ENCODE peak calls at places on chromosomes 4 and X, in seven cellular contexts. U is neural progenitor cell, K is HCT116, W is ascending aorta, R is ovary, H is kidney, J is transverse colon. F is an unnamed sample. For H3K36me3, the result is how much of the 10 kb centered on the place peaks cover.

GRCh38 chr4:112130903-112131302 is 14.4 kb upstream of the FAM241A start:
- DNase-seq in W (no peak), R (no peak), K (no peak), H (no peak), J (no peak), U (no peak), F (no peak)

GRCh38 chrX:2710041-2710471 is 19.0 kb downstream of the CD99 start:
- DNase-seq in U (no peak), R (no peak), W (no peak), J (peak), K (peak), H (no peak), F (no peak)

GRCh38 chrX:44317196-44317595 is 26.3 kb downstream of the EFHC2 start:
- DNase-seq in H (no peak), K (no peak), R (no peak), U (no peak), W (no peak), J (no peak), F (no peak)

GRCh38 chr4:140851032-140851636 is 94.9 kb upstream of the TBC1D9 start:
- DNase-seq in R (no peak), H (no peak), K (peak), W (peak), U (peak), J (peak), F (peak)

GRCh38 chr4:186624951-186625350 is 69.6 kb upstream of the MTNR1A start:
- DNase-seq in J (no peak), K (no peak), U (peak), W (no peak), H (no peak), R (no peak), F (no peak)

GRCh38 chr4:156638332-156638731 is 333.3 kb downstream of the PDGFC start:
- DNase-seq in J (no peak), W (no peak), R (no peak), U (no peak), K (no peak), H (no peak), F (no peak)

GRCh38 chr4:115110191-115111166 is 2.9 kb downstream of the NDST4 start:
- DNase-seq in K (no peak), J (no peak), U (no peak), H (no peak), W (no peak), R (no peak), F (no peak)

GRCh38 chr4:83599183-83599582 is 63.3 kb downstream of the GPAT3 start:
- DNase-seq in U (no peak), R (no peak), J (no peak), K (peak), W (no peak), H (no peak), F (no peak)

GRCh38 chrX:53441531-53442321 is 7.6 kb upstream of the HSD17B10 start:
- DNase-seq in K (peak), R (peak), U (peak), J (peak), W (peak), H (peak), F (no peak)

GRCh38 chr4:82515705-82516104 is 46.1 kb downstream of the TMEM150C start:
- DNase-seq in J (no peak), K (no peak), R (peak), W (no peak), H (no peak), U (no peak), F (no peak)

GRCh38 chrX:134186362-134187121 is 50.4 kb upstream of the CCDC160 start:
- DNase-seq in J (peak), H (no peak), K (no peak), U (peak), W (no peak), R (no peak), F (no peak)

GRCh38 chr4:156998500-156999174 is 27.0 kb upstream of the PDGFC start:
- DNase-seq in K (no peak), H (no peak), R (no peak), J (no peak), W (no peak), U (no peak), F (no peak)

GRCh38 chrX:16589211-16589610 is 60.7 kb upstream of the S100G start:
- DNase-seq in U (no peak), R (no peak), H (no peak), J (no peak), W (no peak), K (no peak), F (no peak)

GRCh38 chr4:152680988-152681731 is 1.4 kb upstream of the TMEM154 start:
- DNase-seq in W (no peak), U (no peak), K (no peak), R (no peak), H (no peak), J (no peak), F (no peak)

GRCh38 chr4:139175647-139176298 is 1.2 kb downstream of the ELF2 start:
- DNase-seq in H (no peak), K (peak), R (no peak), U (peak), W (no peak), J (no peak), F (no peak)

GRCh38 chr4:36709986-36710385 is 428.6 kb downstream of the DTHD1 start:
- DNase-seq in J (no peak), R (no peak), K (no peak), W (no peak), U (no peak), H (no peak), F (no peak)

GRCh38 chrX:132023117-132023895 is at the start of gene STK26:
- DNase-seq in J (peak), K (peak), W (peak), U (peak), R (peak), H (peak), F (peak)

GRCh38 chr4:123579961-123580360 is 183.4 kb downstream of the SPRY1 start:
- DNase-seq in H (no peak), J (no peak), W (no peak), U (no peak), K (no peak), R (no peak), F (no peak)

GRCh38 chr4:150089732-150090131 is 11.5 kb downstream of the DCLK2 start:
- DNase-seq in H (no peak), J (no peak), W (no peak), U (no peak), K (no peak), R (no peak), F (no peak)

GRCh38 chrX:31981546-31982062 is 909.8 kb upstream of the FTHL17 start:
- DNase-seq in U (no peak), R (no peak), W (no peak), J (no peak), K (no peak), H (no peak), F (no peak)

GRCh38 chr4:26346203-26346620 is 25.4 kb downstream of the RBPJ start:
- DNase-seq in J (no peak), H (no peak), K (no peak), U (peak), W (no peak), R (no peak), F (no peak)

GRCh38 chrX:85052636-85053343 is 49.1 kb downstream of the APOOL start:
- DNase-seq in H (no peak), J (no peak), K (peak), U (no peak), W (no peak), R (no peak), F (no peak)

GRCh38 chrX:10011261-10011931 is 44.2 kb downstream of the CLDN34 start:
- DNase-seq in R (no peak), W (no peak), J (no peak), H (no peak), K (no peak), U (peak), F (no peak)

GRCh38 chr4:136124251-136124745 is 1408.0 kb downstream of the PCDH18 start:
- DNase-seq in J (no peak), R (no peak), H (no peak), K (no peak), W (no peak), U (peak), F (peak)

GRCh38 chr4:66376396-66376795 is 706.1 kb upstream of the EPHA5 start:
- DNase-seq in U (no peak), K (no peak), R (no peak), J (no peak), H (no peak), W (no peak), F (no peak)

GRCh38 chr4:145507636-145508035 is 26.0 kb downstream of the SMAD1 start:
- DNase-seq in W (no peak), R (no peak), H (no peak), J (no peak), K (no peak), U (no peak), F (no peak)

GRCh38 chrX:9534686-9535085 is 69.8 kb downstream of the TBL1X start:
- DNase-seq in H (no peak), W (no peak), R (no peak), J (no peak), K (no peak), U (peak), F (no peak)

GRCh38 chr4:140529434-140529833 is 5.5 kb downstream of the ELMOD2 start:
- DNase-seq in U (no peak), R (no peak), J (no peak), W (no peak), H (no peak), K (no peak), F (no peak)

GRCh38 chr4:139247241-139247640 is 32.8 kb downstream of the MGARP start:
- DNase-seq in W (no peak), K (no peak), J (no peak), U (no peak), H (no peak), R (no peak), F (no peak)

GRCh38 chrX:82362990-82363389 is 1145.1 kb upstream of the POU3F4 start:
- DNase-seq in K (no peak), J (no peak), R (no peak), H (no peak), U (no peak), W (no peak), F (no peak)

GRCh38 chr4:184529283-184529682 is 54.9 kb upstream of the IRF2 start:
- DNase-seq in R (no peak), U (no peak), J (no peak), H (no peak), K (no peak), W (no peak), F (no peak)

GRCh38 chr4:125704726-125705125 is 390.0 kb downstream of the FAT4 start:
- DNase-seq in W (no peak), J (no peak), H (no peak), R (no peak), K (no peak), U (no peak), F (no peak)

GRCh38 chr4:41155194-41155830 is 59.0 kb downstream of the APBB2 start:
- DNase-seq in U (no peak), K (no peak), J (no peak), W (no peak), H (no peak), R (no peak), F (no peak)

GRCh38 chrX:39336709-39337294 is 535.5 kb downstream of the MID1IP1 start:
- DNase-seq in W (peak), R (peak), J (peak), U (no peak), K (no peak), H (no peak), F (peak)

GRCh38 chr4:7760228-7760627 is 179.4 kb downstream of the AFAP1 start:
- DNase-seq in J (no peak), H (peak), W (no peak), K (no peak), U (no peak), R (no peak), F (no peak)

GRCh38 chr4:7759221-7759620 is 180.4 kb downstream of the AFAP1 start:
- DNase-seq in H (peak), J (no peak), U (no peak), R (no peak), W (no peak), K (no peak), F (no peak)

GRCh38 chr4:7758444-7758815 is 181.2 kb downstream of the AFAP1 start:
- DNase-seq in W (no peak), K (no peak), R (no peak), J (no peak), H (peak), U (no peak), F (no peak)

GRCh38 chr4:7760706-7761105 is 179.0 kb downstream of the AFAP1 start:
- DNase-seq in K (no peak), J (no peak), R (no peak), W (no peak), H (peak), U (no peak), F (no peak)

GRCh38 chr4:7759635-7760034 is 180.0 kb downstream of the AFAP1 start:
- DNase-seq in W (no peak), K (no peak), U (no peak), R (no peak), H (peak), J (no peak), F (no peak)
- H3K36me3 ChIP-seq in W (under half), K (under half), U (under half), R (under half), H (under half), J (under half), F (under half)

GRCh38 chr4:53497446-53498069 is 93.7 kb downstream of the LNX1 start:
- DNase-seq in W (peak), R (peak), K (no peak), H (no peak), J (no peak), U (peak), F (no peak)
- TF ChIP-seq CTCF in W (no peak), R (no peak), K (no peak), H (no peak), J (no peak), U (no peak), F (no peak)

GRCh38 chrX:72262077-72262476 is 15.0 kb downstream of the RPS4X start:
- DNase-seq in R (no peak), K (no peak), U (no peak), H (no peak), W (no peak), J (no peak), F (no peak)

GRCh38 chrX:72258174-72258573 is 18.9 kb downstream of the RPS4X start:
- DNase-seq in H (no peak), K (no peak), J (no peak), R (no peak), U (no peak), W (no peak), F (no peak)

GRCh38 chrX:72265263-72265662 is 11.8 kb downstream of the RPS4X start:
- DNase-seq in H (no peak), R (no peak), U (no peak), K (no peak), J (no peak), W (no peak), F (no peak)

GRCh38 chrX:72255864-72256263 is 17.0 kb upstream of the ERCC6L start:
- DNase-seq in R (no peak), W (no peak), H (no peak), J (no peak), U (no peak), K (no peak), F (no peak)

GRCh38 chrX:72260448-72260847 is 16.6 kb downstream of the RPS4X start:
- DNase-seq in W (no peak), U (no peak), H (no peak), J (no peak), K (no peak), R (no peak), F (no peak)
- H3K4me3 ChIP-seq in W (no peak), U (no peak), H (no peak), J (no peak), K (no peak), R (no peak), F (no peak)

GRCh38 chr4:523601-524000 is 24.6 kb downstream of the PIGG start:
- DNase-seq in U (no peak), K (no peak), J (no peak), H (peak), R (no peak), W (no peak), F (no peak)

GRCh38 chr4:519885-520595 is 21.0 kb downstream of the PIGG start:
- DNase-seq in W (no peak), J (no peak), H (peak), R (no peak), U (no peak), K (no peak), F (no peak)

GRCh38 chr4:522911-523443 is 24.0 kb downstream of the PIGG start:
- DNase-seq in H (peak), K (no peak), J (no peak), R (no peak), W (no peak), U (no peak), F (no peak)

GRCh38 chr4:522438-522837 is 23.4 kb downstream of the PIGG start:
- DNase-seq in K (no peak), U (no peak), W (no peak), H (peak), J (no peak), R (no peak), F (no peak)

DNA sequence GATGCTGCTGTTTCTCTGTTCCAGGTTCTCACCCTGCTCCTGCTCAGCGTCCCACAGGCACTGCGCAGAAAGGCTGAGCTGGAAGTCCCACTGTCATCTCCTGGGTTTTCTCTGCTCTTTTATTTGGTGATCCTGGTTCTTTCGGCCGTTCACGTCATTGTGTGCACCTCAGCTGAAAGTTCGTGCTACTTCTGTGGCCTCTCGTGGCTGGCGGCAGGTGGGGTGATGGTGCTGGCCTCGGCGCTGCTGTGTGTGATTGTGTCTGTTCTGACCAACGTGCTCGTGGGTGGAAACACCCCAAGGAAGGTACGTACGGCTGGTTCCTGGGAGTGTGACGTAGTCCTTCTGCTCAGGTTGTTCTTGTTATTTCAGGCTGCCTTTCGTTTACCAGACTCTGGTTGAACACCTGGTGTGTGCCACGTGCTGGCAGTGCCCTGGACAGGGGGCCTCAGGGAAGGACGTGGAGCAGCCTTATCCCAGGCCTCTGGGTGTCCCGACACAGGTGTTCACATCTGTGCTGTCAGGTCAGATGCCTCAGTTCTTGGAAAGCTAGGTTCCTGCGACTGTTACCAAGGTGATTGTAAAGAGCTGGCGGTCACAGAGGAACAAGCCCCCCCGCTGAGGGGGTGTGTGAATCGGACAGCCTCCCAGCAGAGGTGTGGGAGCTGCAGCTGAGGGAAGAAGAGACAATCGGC is 22.8 kb downstream of the PIGG start:
- DNase-seq in W (no peak), H (peak), R (no peak), U (no peak), J (no peak), K (no peak), F (no peak)
- H3K36me3 ChIP-seq in W (half or more), H (under half), R (under half), U (under half), J (under half), K (under half), F (half or more)

GRCh38 chrX:65601530-65602281 is 65.7 kb upstream of the MSN start:
- DNase-seq in R (peak), H (peak), U (no peak), J (peak), W (peak), K (no peak), F (no peak)
- TF ChIP-seq CTCF in R (peak), H (no peak), U (no peak), J (no peak), W (peak), K (no peak), F (no peak)

DNA sequence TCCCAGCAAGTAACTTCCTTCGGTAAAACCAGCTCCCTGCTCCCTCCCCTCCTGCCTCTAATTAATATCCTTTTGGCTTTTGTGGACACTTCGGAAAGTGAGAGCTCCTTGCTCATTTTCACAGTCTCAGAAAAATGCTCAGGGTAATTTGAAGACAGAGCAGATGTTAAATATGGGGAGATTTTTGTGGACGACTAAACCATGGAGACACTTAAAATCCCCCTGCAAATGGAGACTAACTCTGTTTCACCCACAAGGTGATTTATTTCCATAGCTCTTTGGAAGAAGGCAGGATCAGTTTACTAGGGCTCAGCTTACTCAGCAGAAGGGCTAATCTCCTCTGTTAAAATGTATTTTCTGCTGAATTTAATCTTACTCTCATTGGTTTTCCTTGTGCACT is 12.2 kb upstream of the AMOT start:
- DNase-seq in U (no peak), J (no peak), R (no peak), W (no peak), H (no peak), K (no peak), F (no peak)
- H3K4me3 ChIP-seq in U (no peak), J (no peak), R (no peak), W (no peak), H (no peak), K (no peak), F (peak)

GRCh38 chr4:84803121-84803520 is 163.4 kb downstream of the WDFY3 start:
- DNase-seq in R (no peak), K (no peak), W (no peak), U (no peak), H (no peak), J (no peak), F (no peak)
- H3K36me3 ChIP-seq in R (under half), K (under half), W (under half), U (under half), H (under half), J (under half), F (under half)

GRCh38 chrX:97030947-97031346 is 147.2 kb downstream of the RPA4 start:
- DNase-seq in J (no peak), K (no peak), W (no peak), H (no peak), U (no peak), R (no peak), F (no peak)

GRCh38 chrX:97030463-97030862 is 146.8 kb downstream of the RPA4 start:
- DNase-seq in K (no peak), R (no peak), H (no peak), W (no peak), J (no peak), U (no peak), F (no peak)

GRCh38 chrX:97021680-97022079 is 138.0 kb downstream of the RPA4 start:
- DNase-seq in W (no peak), R (no peak), J (no peak), U (no peak), K (no peak), H (no peak), F (no peak)

GRCh38 chrX:97027384-97027922 is 143.7 kb downstream of the RPA4 start:
- DNase-seq in U (peak), H (no peak), K (no peak), W (no peak), J (no peak), R (no peak), F (no peak)

DNA sequence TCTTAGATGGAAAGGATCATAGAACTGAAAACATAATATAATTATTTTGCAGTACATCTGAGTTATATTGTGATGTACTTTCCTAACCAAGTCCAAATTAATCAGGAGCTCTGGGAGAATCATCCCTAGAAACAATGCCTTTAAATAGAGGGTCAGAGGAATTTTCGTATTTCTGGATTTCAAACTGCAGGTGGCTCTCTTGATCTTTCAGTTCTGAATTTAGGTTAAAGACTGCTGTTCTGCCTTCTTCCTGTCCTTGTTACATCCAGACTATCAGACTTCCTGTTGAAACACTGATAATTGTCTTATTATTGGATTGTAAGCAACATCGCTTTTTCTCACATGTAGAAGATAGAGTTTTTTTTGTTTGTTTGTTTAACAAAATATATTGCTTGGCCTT is 142.7 kb downstream of the RPA4 start:
- DNase-seq in R (no peak), H (no peak), K (no peak), J (no peak), U (peak), W (no peak), F (no peak)
- TF ChIP-seq CTCF in R (no peak), H (no peak), K (no peak), J (no peak), U (peak), W (no peak), F (peak)